ENCODE peak calls at places on chromosomes 16 and 17, in eight cellular contexts. I is NCI-H510A treated with DMSO at 0.1 percent for 48 hours; O is activated CD8-positive, alpha-beta memory T cell treated with anti-CD3 and anti-CD28 coated beads for 1 hour; Y is mesothelial cell of epicardium; F is SW480; Z is GM04504; H is dorsolateral prefrontal cortex; Q is psoas muscle. E is an unnamed sample.
A peak's percentile ranks its signal among the peaks of the same experiment; 100 is the strongest.

GRCh38 chr17:419073-419735 is 66.6 kb upstream of the RPH3AL start:
- DNase-seq in I (no peak), O (no peak), Y (no peak), F (no peak), Z (no peak), H (no peak), Q (no peak), E (no peak)

GRCh38 chr17:76544123-76544915 is 4.5 kb downstream of the PRCD start:
- DNase-seq in I (no peak), O (no peak), Y (no peak), F (no peak), Z (no peak), H (peak; percentile 70), Q (no peak), E (peak; percentile 52)

GRCh38 chr16:50830698-50831097 is 88.8 kb downstream of the CYLD start:
- DNase-seq in I (no peak), O (no peak), Y (no peak), F (no peak), Z (no peak), H (no peak), Q (no peak), E (no peak)

GRCh38 chr17:40510328-40510648 is 8.9 kb upstream of the TNS4 start:
- DNase-seq in I (no peak), O (no peak), Y (no peak), F (peak; percentile 70), Z (no peak), H (no peak), Q (peak; percentile 91), E (no peak)

GRCh38 chr17:45821147-45821546 is 23.5 kb upstream of the SPPL2C start:
- DNase-seq in I (no peak), O (no peak), Y (no peak), F (no peak), Z (no peak), H (no peak), Q (no peak), E (no peak)

GRCh38 chr16:66416981-66417700 is 10.0 kb upstream of the BEAN1 start:
- DNase-seq in I (no peak), O (no peak), Y (no peak), F (no peak), Z (peak; percentile 70), H (no peak), Q (no peak), E (no peak)

GRCh38 chr16:4882633-4883285 is 35.5 kb downstream of the UBN1 start:
- DNase-seq in I (peak; percentile 18), O (no peak), Y (no peak), F (peak; percentile 63), Z (no peak), H (no peak), Q (peak; percentile 50), E (peak; percentile 17)

GRCh38 chr16:54425681-54426549 is 139.3 kb upstream of the IRX3 start:
- DNase-seq in I (no peak), O (no peak), Y (no peak), F (no peak), Z (no peak), H (no peak), Q (no peak), E (peak; percentile 33)

GRCh38 chr17:73396429-73397277 is 84.9 kb upstream of the CDC42EP4 start:
- DNase-seq in I (peak; percentile 23), O (no peak), Y (no peak), F (no peak), Z (no peak), H (no peak), Q (no peak), E (no peak)

GRCh38 chr17:7021993-7022778 is 664 bp upstream of the BCL6B start:
- DNase-seq in I (peak; percentile 48), O (no peak), Y (peak; percentile 65), F (peak; percentile 30), Z (no peak), H (no peak), Q (peak; percentile 92), E (peak; percentile 42)

GRCh38 chr17:17971431-17972125 is 622 bp downstream of the TOM1L2 start:
- DNase-seq in I (no peak), O (no peak), Y (no peak), F (peak; percentile 41), Z (no peak), H (peak; percentile 54), Q (peak; percentile 83), E (no peak)

GRCh38 chr16:56871172-56871593 is 6.2 kb downstream of the SLC12A3 start:
- DNase-seq in I (no peak), O (no peak), Y (no peak), F (peak; percentile 51), Z (peak; percentile 67), H (no peak), Q (no peak), E (no peak)

GRCh38 chr16:15827299-15827698 is 29.5 kb downstream of the MYH11 start:
- DNase-seq in I (no peak), O (no peak), Y (no peak), F (no peak), Z (no peak), H (no peak), Q (no peak), E (no peak)

GRCh38 chr16:13793788-13794461 is 126.0 kb upstream of the ERCC4 start:
- DNase-seq in I (no peak), O (no peak), Y (no peak), F (no peak), Z (no peak), H (peak; percentile 51), Q (no peak), E (no peak)

GRCh38 chr16:81758376-81758775 is 20.7 kb upstream of the PLCG2 start:
- DNase-seq in I (no peak), O (no peak), Y (no peak), F (peak; percentile 33), Z (no peak), H (no peak), Q (no peak), E (no peak)

GRCh38 chr17:56297142-56297541 is 143.9 kb downstream of the ANKFN1 start:
- DNase-seq in I (no peak), O (no peak), Y (no peak), F (no peak), Z (peak; percentile 26), H (no peak), Q (no peak), E (no peak)

GRCh38 chr16:21156767-21157467 is 1.6 kb upstream of the LDAF1 start:
- DNase-seq in I (peak; percentile 79), O (no peak), Y (no peak), F (peak; percentile 80), Z (peak; percentile 43), H (no peak), Q (no peak), E (peak; percentile 76)

E was measured in NCI-H1417.